ENCODE peak calls at places on chromosomes 12 and 14, in five cellular contexts. One of them, this sample, is unnamed.
A peak's percentile ranks its signal among the peaks of the same experiment; 100 is the strongest.

GRCh38 chr12:129028824-129029223 is 175.5 kb downstream of the GLT1D1 start:
- DNase-seq in heart left ventricle: no peak
- DNase-seq in cardiac muscle cell: no peak
- DNase-seq in thoracic aorta: no peak
- DNase-seq in stomach: no peak
- DNase-seq in this sample: no peak

GRCh38 chr12:47078733-47079364 is 572 bp upstream of the PCED1B start:
- DNase-seq in heart left ventricle: no peak
- DNase-seq in cardiac muscle cell: peak; percentile 35
- DNase-seq in thoracic aorta: no peak
- DNase-seq in stomach: no peak
- DNase-seq in this sample: peak; percentile 13

GRCh38 chr14:93480867-93481266 is 50.1 kb downstream of the UNC79 start:
- DNase-seq in heart left ventricle: no peak
- DNase-seq in cardiac muscle cell: no peak
- DNase-seq in thoracic aorta: no peak
- DNase-seq in stomach: no peak
- DNase-seq in this sample: no peak

GRCh38 chr12:63499567-63499966 is 168.7 kb downstream of the DPY19L2 start:
- DNase-seq in heart left ventricle: no peak
- DNase-seq in cardiac muscle cell: no peak
- DNase-seq in thoracic aorta: no peak
- DNase-seq in stomach: no peak
- DNase-seq in this sample: no peak

GRCh38 chr12:49331360-49332222 is 5.4 kb downstream of the C1QL4 start:
- DNase-seq in heart left ventricle: peak; percentile 76
- DNase-seq in cardiac muscle cell: peak; percentile 84
- DNase-seq in thoracic aorta: no peak
- DNase-seq in stomach: peak; percentile 73
- DNase-seq in this sample: peak; percentile 57

GRCh38 chr12:107593713-107594381 is 91.8 kb upstream of the PWP1 start:
- DNase-seq in heart left ventricle: no peak
- DNase-seq in cardiac muscle cell: no peak
- DNase-seq in thoracic aorta: no peak
- DNase-seq in stomach: no peak
- DNase-seq in this sample: no peak

GRCh38 chr12:132703611-132704010 is 7.0 kb upstream of the PGAM5 start:
- DNase-seq in heart left ventricle: no peak
- DNase-seq in cardiac muscle cell: no peak
- DNase-seq in thoracic aorta: no peak
- DNase-seq in stomach: no peak
- DNase-seq in this sample: no peak

GRCh38 chr12:77796775-77797174 is 33.9 kb upstream of the NAV3 start:
- DNase-seq in heart left ventricle: no peak
- DNase-seq in cardiac muscle cell: peak; percentile 55
- DNase-seq in thoracic aorta: no peak
- DNase-seq in stomach: no peak
- DNase-seq in this sample: no peak

GRCh38 chr12:116698554-116698953 is 39.3 kb downstream of the SPRING1 start:
- DNase-seq in heart left ventricle: no peak
- DNase-seq in cardiac muscle cell: no peak
- DNase-seq in thoracic aorta: no peak
- DNase-seq in stomach: no peak
- DNase-seq in this sample: no peak

GRCh38 chr12:10867381-10867780 is 16.7 kb downstream of the PRH1 start:
- DNase-seq in heart left ventricle: no peak
- DNase-seq in cardiac muscle cell: peak; percentile 7
- DNase-seq in thoracic aorta: no peak
- DNase-seq in stomach: no peak
- DNase-seq in this sample: no peak

GRCh38 chr14:75906680-75907280 is 75.0 kb downstream of the TGFB3 start:
- DNase-seq in heart left ventricle: no peak
- DNase-seq in cardiac muscle cell: peak; percentile 80
- DNase-seq in thoracic aorta: peak; percentile 26
- DNase-seq in stomach: peak; percentile 63
- DNase-seq in this sample: peak; percentile 56

GRCh38 chr14:77516111-77516510 is 17.5 kb upstream of the ISM2 start:
- DNase-seq in heart left ventricle: no peak
- DNase-seq in cardiac muscle cell: no peak
- DNase-seq in thoracic aorta: no peak
- DNase-seq in stomach: no peak
- DNase-seq in this sample: no peak

GRCh38 chr12:89492883-89493282 is 31.7 kb downstream of the GALNT4 start:
- DNase-seq in heart left ventricle: no peak
- DNase-seq in cardiac muscle cell: no peak
- DNase-seq in thoracic aorta: no peak
- DNase-seq in stomach: peak; percentile 36
- DNase-seq in this sample: peak; percentile 95

GRCh38 chr12:43737646-43738045 is 20.9 kb downstream of the PUS7L start:
- DNase-seq in heart left ventricle: no peak
- DNase-seq in cardiac muscle cell: no peak
- DNase-seq in thoracic aorta: no peak
- DNase-seq in stomach: no peak
- DNase-seq in this sample: no peak

GRCh38 chr14:74982661-74983060 is 20.1 kb upstream of the EIF2B2 start:
- DNase-seq in heart left ventricle: no peak
- DNase-seq in cardiac muscle cell: no peak
- DNase-seq in thoracic aorta: no peak
- DNase-seq in stomach: no peak
- DNase-seq in this sample: no peak

GRCh38 chr14:22598099-22598895 is at the start of gene ABHD4:
- DNase-seq in heart left ventricle: peak; percentile 91
- DNase-seq in cardiac muscle cell: peak; percentile 75
- DNase-seq in thoracic aorta: peak; percentile 33
- DNase-seq in stomach: peak; percentile 88
- DNase-seq in this sample: peak; percentile 82

GRCh38 chr14:66623838-66624237 is 115.9 kb downstream of the GPHN start:
- DNase-seq in heart left ventricle: no peak
- DNase-seq in cardiac muscle cell: no peak
- DNase-seq in thoracic aorta: no peak
- DNase-seq in stomach: no peak
- DNase-seq in this sample: no peak

GRCh38 chr12:69874606-69875005 is 49.6 kb downstream of the MYRFL start:
- DNase-seq in heart left ventricle: no peak
- DNase-seq in cardiac muscle cell: no peak
- DNase-seq in thoracic aorta: no peak
- DNase-seq in stomach: no peak
- DNase-seq in this sample: no peak

GRCh38 chr12:54749191-54749818 is 101.1 kb upstream of the DCD start:
- DNase-seq in heart left ventricle: no peak
- DNase-seq in cardiac muscle cell: peak; percentile 66
- DNase-seq in thoracic aorta: no peak
- DNase-seq in stomach: no peak
- DNase-seq in this sample: peak; percentile 51

GRCh38 chr12:3493225-3494049 is 2.4 kb downstream of the PRMT8 start:
- DNase-seq in heart left ventricle: no peak
- DNase-seq in cardiac muscle cell: no peak
- DNase-seq in thoracic aorta: no peak
- DNase-seq in stomach: no peak
- DNase-seq in this sample: no peak

GRCh38 chr12:50353869-50354593 is 42.4 kb downstream of the FAM186A start:
- DNase-seq in heart left ventricle: no peak
- DNase-seq in cardiac muscle cell: peak; percentile 44
- DNase-seq in thoracic aorta: no peak
- DNase-seq in stomach: no peak
- DNase-seq in this sample: peak; percentile 48

GRCh38 chr12:124655317-124656213 is 88.2 kb upstream of the NCOR2 start:
- DNase-seq in heart left ventricle: peak; percentile 90
- DNase-seq in cardiac muscle cell: peak; percentile 98
- DNase-seq in thoracic aorta: no peak
- DNase-seq in stomach: peak; percentile 47
- DNase-seq in this sample: no peak

GRCh38 chr12:43277630-43278267 is 274.3 kb downstream of the ADAMTS20 start:
- DNase-seq in heart left ventricle: no peak
- DNase-seq in cardiac muscle cell: peak; percentile 64
- DNase-seq in thoracic aorta: no peak
- DNase-seq in stomach: no peak
- DNase-seq in this sample: peak; percentile 73

GRCh38 chr12:20643822-20644221 is 51.3 kb upstream of the SLCO1C1 start:
- DNase-seq in heart left ventricle: no peak
- DNase-seq in cardiac muscle cell: no peak
- DNase-seq in thoracic aorta: no peak
- DNase-seq in stomach: no peak
- DNase-seq in this sample: no peak

GRCh38 chr14:75933712-75934296 is 48.0 kb downstream of the TGFB3 start:
- DNase-seq in heart left ventricle: no peak
- DNase-seq in cardiac muscle cell: no peak
- DNase-seq in thoracic aorta: no peak
- DNase-seq in stomach: no peak
- DNase-seq in this sample: no peak

GRCh38 chr14:52352546-52352945 is 38.4 kb downstream of the PTGER2 start:
- DNase-seq in heart left ventricle: no peak
- DNase-seq in cardiac muscle cell: no peak
- DNase-seq in thoracic aorta: no peak
- DNase-seq in stomach: no peak
- DNase-seq in this sample: peak; percentile 44

GRCh38 chr14:52349731-52350130 is 35.6 kb downstream of the PTGER2 start:
- DNase-seq in heart left ventricle: no peak
- DNase-seq in cardiac muscle cell: no peak
- DNase-seq in thoracic aorta: no peak
- DNase-seq in stomach: no peak
- DNase-seq in this sample: no peak

GRCh38 chr14:52351561-52352491 is 37.7 kb downstream of the PTGER2 start:
- DNase-seq in heart left ventricle: no peak
- DNase-seq in cardiac muscle cell: peak; percentile 87
- DNase-seq in thoracic aorta: no peak
- DNase-seq in stomach: no peak
- DNase-seq in this sample: peak; percentile 62

GRCh38 chr14:52350445-52350844 is 36.3 kb downstream of the PTGER2 start:
- DNase-seq in heart left ventricle: no peak
- DNase-seq in cardiac muscle cell: no peak
- DNase-seq in thoracic aorta: no peak
- DNase-seq in stomach: no peak
- DNase-seq in this sample: no peak

GRCh38 chr14:52351191-52351560 is 37.1 kb downstream of the PTGER2 start:
- DNase-seq in heart left ventricle: no peak
- DNase-seq in cardiac muscle cell: peak; percentile 60
- DNase-seq in thoracic aorta: no peak
- DNase-seq in stomach: no peak
- DNase-seq in this sample: no peak
- H3K27ac ChIP-seq in heart left ventricle: no peak overlapping the region
- H3K27ac ChIP-seq in cardiac muscle cell: peak overlapping the region; percentile 21
- H3K27ac ChIP-seq in thoracic aorta: no peak overlapping the region
- H3K27ac ChIP-seq in stomach: peak overlapping the region; percentile 79
- H3K27ac ChIP-seq in this sample: peak overlapping the region; percentile 91

DNA sequence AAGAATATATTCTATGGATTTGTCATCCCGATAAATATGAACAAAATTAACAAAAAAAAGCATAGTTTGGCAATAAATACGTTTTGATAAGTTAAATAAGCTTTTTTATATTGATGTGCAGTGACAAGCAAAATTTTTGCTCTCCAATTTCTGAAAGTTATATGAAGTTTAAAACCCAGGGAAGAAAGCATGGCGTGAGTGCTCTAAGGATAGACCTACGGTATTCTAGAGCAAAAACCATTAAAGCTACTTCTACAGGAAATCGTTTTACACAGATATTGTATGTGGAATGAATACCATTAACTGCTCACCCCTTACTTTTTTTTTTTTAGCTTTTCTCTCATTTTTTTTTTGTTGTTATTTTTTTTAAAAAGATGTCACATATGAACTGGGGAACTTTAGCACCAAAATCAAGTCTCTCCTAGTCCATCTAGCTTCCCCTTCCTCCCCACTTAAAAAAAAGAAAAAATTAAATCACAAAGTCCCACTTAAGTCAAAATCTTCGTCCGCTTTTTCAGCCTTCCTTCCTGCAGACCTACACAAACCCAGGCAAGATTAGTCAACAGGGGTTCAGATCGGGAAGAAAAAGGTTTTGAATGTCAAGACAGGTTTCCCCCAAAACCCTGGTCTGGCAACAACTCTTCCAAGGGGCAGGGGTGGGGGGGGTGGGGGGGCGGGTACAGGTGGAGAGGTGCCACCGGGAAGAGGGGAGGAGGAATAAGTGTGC is 4.4 kb downstream of the ZFP36L1 start:
- DNase-seq in heart left ventricle: no peak
- DNase-seq in cardiac muscle cell: no peak
- DNase-seq in thoracic aorta: no peak
- DNase-seq in stomach: no peak
- DNase-seq in this sample: peak; percentile 15
- H3K27ac ChIP-seq in heart left ventricle: peak overlapping the region; percentile 98
- H3K27ac ChIP-seq in cardiac muscle cell: peak overlapping the region; percentile 98
- H3K27ac ChIP-seq in thoracic aorta: peak overlapping the region; percentile 71
- H3K27ac ChIP-seq in stomach: peak overlapping the region; percentile 98
- H3K27ac ChIP-seq in this sample: peak overlapping the region; percentile 99

DNA sequence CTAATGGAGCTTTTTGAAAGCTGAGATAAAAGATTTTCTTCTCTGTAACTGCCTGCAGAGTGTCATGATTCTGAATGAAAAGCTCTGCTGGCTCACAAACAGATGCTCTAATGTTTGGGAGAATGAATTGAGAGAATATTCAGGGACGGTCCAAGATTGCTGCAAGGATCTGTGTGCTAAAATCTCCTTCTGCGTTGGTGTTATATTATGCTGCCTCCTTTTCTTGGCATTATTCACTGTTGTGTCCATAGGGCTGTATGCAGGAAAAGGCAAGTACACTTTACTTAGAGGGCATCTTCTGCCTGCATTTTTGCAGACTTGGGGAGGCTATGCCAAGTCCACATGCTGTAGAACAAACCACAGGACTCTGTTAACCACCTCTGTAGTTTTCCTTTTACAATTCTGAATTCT is 209.8 kb upstream of the KRR1 start:
- DNase-seq in heart left ventricle: no peak
- DNase-seq in cardiac muscle cell: peak; percentile 41
- DNase-seq in thoracic aorta: no peak
- DNase-seq in stomach: no peak
- DNase-seq in this sample: no peak
- H3K27ac ChIP-seq in heart left ventricle: peak overlapping the region; percentile 72
- H3K27ac ChIP-seq in cardiac muscle cell: peak overlapping the region; percentile 25
- H3K27ac ChIP-seq in thoracic aorta: no peak overlapping the region
- H3K27ac ChIP-seq in stomach: peak overlapping the region; percentile 63
- H3K27ac ChIP-seq in this sample: no peak overlapping the region

GRCh38 chr14:99531221-99532096 is 50.2 kb downstream of the CCNK start:
- DNase-seq in heart left ventricle: no peak
- DNase-seq in cardiac muscle cell: peak; percentile 75
- DNase-seq in thoracic aorta: no peak
- DNase-seq in stomach: no peak
- DNase-seq in this sample: no peak

GRCh38 chr14:99532310-99532709 is 51.1 kb downstream of the CCNK start:
- DNase-seq in heart left ventricle: no peak
- DNase-seq in cardiac muscle cell: no peak
- DNase-seq in thoracic aorta: no peak
- DNase-seq in stomach: no peak
- DNase-seq in this sample: no peak

GRCh38 chr14:99527427-99528076 is 46.3 kb downstream of the CCNK start:
- DNase-seq in heart left ventricle: no peak
- DNase-seq in cardiac muscle cell: no peak
- DNase-seq in thoracic aorta: no peak
- DNase-seq in stomach: no peak
- DNase-seq in this sample: no peak

GRCh38 chr14:99529899-99530298 is 48.7 kb downstream of the CCNK start:
- DNase-seq in heart left ventricle: no peak
- DNase-seq in cardiac muscle cell: peak; percentile 13
- DNase-seq in thoracic aorta: no peak
- DNase-seq in stomach: no peak
- DNase-seq in this sample: no peak

GRCh38 chr14:99530407-99530806 is 49.2 kb downstream of the CCNK start:
- DNase-seq in heart left ventricle: no peak
- DNase-seq in cardiac muscle cell: no peak
- DNase-seq in thoracic aorta: no peak
- DNase-seq in stomach: no peak
- DNase-seq in this sample: no peak
- H3K27ac ChIP-seq in heart left ventricle: no peak overlapping the region
- H3K27ac ChIP-seq in cardiac muscle cell: no peak overlapping the region
- H3K27ac ChIP-seq in thoracic aorta: no peak overlapping the region
- H3K27ac ChIP-seq in stomach: peak overlapping the region; percentile 45
- H3K27ac ChIP-seq in this sample: no peak overlapping the region

This sample was measured in small intestine.